ENCODE peak calls at places on chromosome 7, in ten cellular contexts. E, V, Z, A, Y, P, W, M, R and X are unnamed samples.

GRCh38 chr7:134966691-134967090 is 19.6 kb upstream of the AGBL3 start:
- DNase-seq in E (no peak), V (peak), Z (no peak), A (no peak), Y (no peak), P (no peak), W (no peak), M (no peak), R (no peak), X (no peak)

GRCh38 chr7:28975987-28976386 is 17.9 kb upstream of the TRIL start:
- DNase-seq in E (no peak), V (no peak), Z (no peak), A (no peak), Y (no peak), P (no peak), W (no peak), M (no peak), R (no peak), X (no peak)

GRCh38 chr7:137820156-137820555 is 26.6 kb downstream of the DGKI start:
- DNase-seq in E (no peak), V (no peak), Z (no peak), A (no peak), Y (no peak), P (no peak), W (no peak), M (no peak), R (no peak), X (no peak)

GRCh38 chr7:106570146-106570545 is 90.8 kb downstream of the CCDC71L start:
- DNase-seq in E (no peak), V (no peak), Z (no peak), A (no peak), Y (no peak), P (no peak), W (no peak), M (no peak), R (no peak), X (no peak)

GRCh38 chr7:36315309-36315948 is 74.2 kb upstream of the ANLN start:
- DNase-seq in E (no peak), V (no peak), Z (no peak), A (no peak), Y (no peak), P (no peak), W (no peak), M (no peak), R (no peak), X (no peak)

GRCh38 chr7:134613623-134614347 is 32.9 kb upstream of the BPGM start:
- DNase-seq in E (no peak), V (peak), Z (no peak), A (no peak), Y (no peak), P (peak), W (no peak), M (no peak), R (no peak), X (no peak)

GRCh38 chr7:29609162-29610030 is 45.8 kb downstream of the PRR15 start:
- DNase-seq in E (no peak), V (peak), Z (peak), A (no peak), Y (peak), P (peak), W (peak), M (no peak), R (no peak), X (no peak)

GRCh38 chr7:103154042-103154441 is 5.1 kb upstream of the NAPEPLD start:
- DNase-seq in E (no peak), V (no peak), Z (no peak), A (no peak), Y (no peak), P (no peak), W (no peak), M (no peak), R (no peak), X (no peak)

GRCh38 chr7:51060536-51060935 is 256.1 kb downstream of the COBL start:
- DNase-seq in E (no peak), V (no peak), Z (no peak), A (no peak), Y (no peak), P (no peak), W (no peak), M (no peak), R (no peak), X (no peak)

GRCh38 chr7:13442226-13442625 is 547.2 kb downstream of the ETV1 start:
- DNase-seq in E (no peak), V (no peak), Z (no peak), A (no peak), Y (no peak), P (no peak), W (no peak), M (no peak), R (no peak), X (no peak)

GRCh38 chr7:412313-412710 is 107.3 kb downstream of the PDGFA start:
- DNase-seq in E (no peak), V (no peak), Z (no peak), A (no peak), Y (no peak), P (no peak), W (no peak), M (no peak), R (no peak), X (no peak)